ENCODE peak calls at places on chromosomes 13 and 19, in four cellular contexts. One of them, this sample, is unnamed.

GRCh38 chr19:17659996-17660395 is 28.2 kb downstream of the UNC13A start:
- DNase-seq in glutamatergic neuron: no peak
- DNase-seq in T47D: no peak
- DNase-seq in amniotic stem cell: no peak
- DNase-seq in this sample: no peak

GRCh38 chr13:97853550-97853949 is 99.9 kb upstream of the IPO5 start:
- DNase-seq in glutamatergic neuron: no peak
- DNase-seq in T47D: no peak
- DNase-seq in amniotic stem cell: peak
- DNase-seq in this sample: no peak

GRCh38 chr19:30656520-30657100 is 284.4 kb downstream of the ZNF536 start:
- DNase-seq in glutamatergic neuron: no peak
- DNase-seq in T47D: no peak
- DNase-seq in amniotic stem cell: no peak
- DNase-seq in this sample: no peak

GRCh38 chr13:97506511-97506910 is 72.5 kb downstream of the RAP2A start:
- DNase-seq in glutamatergic neuron: no peak
- DNase-seq in T47D: no peak
- DNase-seq in amniotic stem cell: no peak
- DNase-seq in this sample: no peak

GRCh38 chr13:111912453-111912866 is 154.5 kb upstream of the SOX1 start:
- DNase-seq in glutamatergic neuron: no peak
- DNase-seq in T47D: no peak
- DNase-seq in amniotic stem cell: no peak
- DNase-seq in this sample: no peak

GRCh38 chr19:15846923-15847322 is 31.5 kb upstream of the OR10H1 start:
- DNase-seq in glutamatergic neuron: no peak
- DNase-seq in T47D: no peak
- DNase-seq in amniotic stem cell: no peak
- DNase-seq in this sample: no peak

GRCh38 chr13:111956261-111957151 is 110.4 kb upstream of the SOX1 start:
- DNase-seq in glutamatergic neuron: no peak
- DNase-seq in T47D: no peak
- DNase-seq in amniotic stem cell: no peak
- DNase-seq in this sample: no peak

GRCh38 chr13:74158606-74159352 is 24.6 kb upstream of the KLF12 start:
- DNase-seq in glutamatergic neuron: no peak
- DNase-seq in T47D: no peak
- DNase-seq in amniotic stem cell: no peak
- DNase-seq in this sample: no peak

GRCh38 chr13:78595458-78595818 is 7.9 kb downstream of the POU4F1 start:
- DNase-seq in glutamatergic neuron: no peak
- DNase-seq in T47D: no peak
- DNase-seq in amniotic stem cell: no peak
- DNase-seq in this sample: no peak

GRCh38 chr13:32676242-32676641 is 90.0 kb downstream of the PDS5B start:
- DNase-seq in glutamatergic neuron: no peak
- DNase-seq in T47D: no peak
- DNase-seq in amniotic stem cell: no peak
- DNase-seq in this sample: no peak

GRCh38 chr13:19810996-19811881 is 28.5 kb upstream of the PSPC1 start:
- DNase-seq in glutamatergic neuron: no peak
- DNase-seq in T47D: no peak
- DNase-seq in amniotic stem cell: no peak
- DNase-seq in this sample: no peak

GRCh38 chr19:31707206-31707605 is 358.0 kb upstream of the TSHZ3 start:
- DNase-seq in glutamatergic neuron: no peak
- DNase-seq in T47D: no peak
- DNase-seq in amniotic stem cell: no peak
- DNase-seq in this sample: no peak

GRCh38 chr19:45146251-45146650 is 14.5 kb downstream of the NKPD1 start:
- DNase-seq in glutamatergic neuron: no peak
- DNase-seq in T47D: no peak
- DNase-seq in amniotic stem cell: no peak
- DNase-seq in this sample: no peak

GRCh38 chr13:103157034-103157433 is 90.8 kb upstream of the SLC10A2 start:
- DNase-seq in glutamatergic neuron: no peak
- DNase-seq in T47D: no peak
- DNase-seq in amniotic stem cell: no peak
- DNase-seq in this sample: no peak

GRCh38 chr13:93201992-93202558 is 24.5 kb upstream of the GPC6 start:
- DNase-seq in glutamatergic neuron: no peak
- DNase-seq in T47D: no peak
- DNase-seq in amniotic stem cell: no peak
- DNase-seq in this sample: no peak